ENCODE peak calls at places on chromosomes 11 and 22, in eight cellular contexts. P is OCI-LY7, M is adrenal gland, U is thoracic aorta, Q is stomach, N is tibial nerve, E is transverse colon, D is PC-3. C is an unnamed sample. For H3K4me1, the result is how much of the 10 kb centered on the place peaks cover.

GRCh38 chr11:123544631-123545375 is 109.6 kb downstream of the SCN3B start:
- DNase-seq in P (no peak), M (peak), U (no peak), Q (no peak), N (no peak), E (no peak), D (no peak), C (no peak)

GRCh38 chr11:58923300-58923788 is 15.9 kb upstream of the GLYATL1 start:
- DNase-seq in P (peak), M (no peak), U (no peak), Q (no peak), N (no peak), E (peak), D (peak), C (peak)

GRCh38 chr11:65920035-65920802 is 993 bp downstream of the DRAP1 start:
- DNase-seq in P (no peak), M (peak), U (no peak), Q (no peak), N (no peak), E (peak), D (peak), C (no peak)

GRCh38 chr22:22110548-22111266 is 128.1 kb upstream of the TOP3B start:
- DNase-seq in P (peak), M (peak), U (no peak), Q (no peak), N (no peak), E (peak), D (peak), C (peak)

GRCh38 chr11:62921573-62922188 is 518 bp upstream of the CHRM1 start:
- DNase-seq in P (no peak), M (no peak), U (no peak), Q (peak), N (no peak), E (peak), D (peak), C (no peak)

GRCh38 chr11:59754859-59755700 is at the start of gene STX3:
- DNase-seq in P (peak), M (peak), U (no peak), Q (peak), N (peak), E (peak), D (peak), C (peak)

GRCh38 chr22:34493471-34493870 is 572.5 kb upstream of the ISX start:
- DNase-seq in P (no peak), M (no peak), U (no peak), Q (no peak), N (no peak), E (no peak), D (no peak), C (no peak)

GRCh38 chr11:15692739-15693138 is 578.0 kb downstream of the INSC start:
- DNase-seq in P (no peak), M (no peak), U (no peak), Q (no peak), N (no peak), E (no peak), D (no peak), C (peak)

GRCh38 chr11:43823851-43824250 is 56.8 kb upstream of the ALKBH3 start:
- DNase-seq in P (no peak), M (no peak), U (no peak), Q (no peak), N (no peak), E (no peak), D (no peak), C (no peak)

GRCh38 chr11:18243783-18244362 is 4.6 kb downstream of the SAA2 start:
- DNase-seq in P (peak), M (peak), U (no peak), Q (peak), N (peak), E (peak), D (peak), C (peak)

GRCh38 chr11:69949327-69949726 is 128.8 kb upstream of the ANO1 start:
- DNase-seq in P (no peak), M (no peak), U (peak), Q (peak), N (no peak), E (no peak), D (peak), C (peak)
- H3K4me1 ChIP-seq in P (under half), M (under half), U (under half), Q (under half), N (under half), E (under half), D (under half), C (under half)

DNA sequence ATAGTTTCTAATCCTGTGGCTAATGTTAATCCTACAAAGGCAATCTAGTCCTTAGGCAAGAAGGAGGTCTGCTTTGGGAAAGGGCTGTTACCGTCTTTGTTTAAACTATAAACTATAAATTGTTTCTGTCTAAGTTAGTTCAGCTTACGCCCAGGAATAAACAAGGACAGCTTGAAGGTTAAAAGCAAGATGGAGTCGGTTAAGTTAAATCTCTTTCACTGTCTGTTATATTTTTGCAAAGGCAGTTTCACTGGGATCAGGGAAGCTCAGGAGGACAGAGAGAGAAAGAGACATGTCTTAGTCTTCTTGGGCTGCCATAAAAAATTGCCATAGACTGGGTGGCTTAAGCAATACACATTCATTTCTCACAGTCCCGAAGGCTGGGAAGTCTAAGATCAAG is 27.6 kb upstream of the CEP295 start:
- DNase-seq in P (no peak), M (no peak), U (no peak), Q (no peak), N (no peak), E (no peak), D (no peak), C (no peak)
- H3K27ac ChIP-seq in P (no peak), M (no peak), U (no peak), Q (no peak), N (no peak), E (no peak), D (no peak), C (no peak)

GRCh38 chr11:70464509-70465361 is 66.4 kb downstream of the CTTN start:
- DNase-seq in P (no peak), M (no peak), U (no peak), Q (no peak), N (no peak), E (no peak), D (no peak), C (no peak)

GRCh38 chr11:70467196-70468085 is 69.1 kb downstream of the CTTN start:
- DNase-seq in P (peak), M (peak), U (peak), Q (peak), N (peak), E (peak), D (peak), C (no peak)

GRCh38 chr11:70468256-70469230 is 70.2 kb downstream of the CTTN start:
- DNase-seq in P (no peak), M (no peak), U (no peak), Q (no peak), N (no peak), E (no peak), D (peak), C (no peak)

GRCh38 chr11:70466154-70466553 is 67.8 kb downstream of the CTTN start:
- DNase-seq in P (no peak), M (no peak), U (no peak), Q (no peak), N (no peak), E (no peak), D (peak), C (no peak)

GRCh38 chr11:70466596-70466995 is 68.3 kb downstream of the CTTN start:
- DNase-seq in P (no peak), M (no peak), U (no peak), Q (no peak), N (no peak), E (no peak), D (no peak), C (no peak)
- H3K4me1 ChIP-seq in P (under half), M (under half), U (under half), Q (under half), N (under half), E (under half), D (under half), C (under half)

DNA sequence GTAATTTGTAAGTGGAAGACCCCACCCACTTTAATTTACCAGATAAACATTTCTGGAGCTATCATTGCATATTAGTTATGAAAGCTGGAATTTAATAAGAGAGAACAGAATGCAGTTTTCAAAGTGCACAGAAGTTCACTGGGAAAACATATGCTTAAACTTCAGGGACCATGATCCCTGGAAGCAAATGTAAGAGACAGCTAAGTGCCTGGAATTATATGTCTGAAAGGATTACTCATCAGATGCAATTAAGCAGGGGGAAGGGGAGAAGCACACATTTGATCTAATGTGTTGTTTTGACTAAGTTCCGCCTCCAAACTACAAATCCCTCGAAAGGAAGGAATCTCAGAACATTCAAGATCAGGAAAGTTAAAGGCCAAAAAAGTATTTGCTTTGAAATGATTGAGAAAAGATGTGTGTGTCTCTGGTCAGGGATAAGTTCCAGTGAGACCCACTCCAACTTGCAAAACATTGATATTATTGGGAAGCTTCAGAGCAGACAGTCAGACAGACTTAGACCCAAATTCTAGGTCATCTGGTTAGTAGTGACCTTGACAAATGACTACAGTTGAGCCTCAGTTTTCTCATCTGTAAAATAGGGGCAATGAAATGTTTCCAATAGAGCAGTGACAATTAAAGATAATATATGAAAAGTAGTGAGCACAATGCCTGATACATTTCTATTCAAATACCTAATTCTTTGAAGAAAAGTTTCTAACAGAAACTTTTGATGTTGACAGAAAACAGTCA is 147.6 kb downstream of the ME3 start:
- DNase-seq in P (no peak), M (no peak), U (no peak), Q (no peak), N (no peak), E (no peak), D (peak), C (peak)
- H3K27ac ChIP-seq in P (no peak), M (no peak), U (peak), Q (no peak), N (no peak), E (peak), D (peak), C (peak)

DNA sequence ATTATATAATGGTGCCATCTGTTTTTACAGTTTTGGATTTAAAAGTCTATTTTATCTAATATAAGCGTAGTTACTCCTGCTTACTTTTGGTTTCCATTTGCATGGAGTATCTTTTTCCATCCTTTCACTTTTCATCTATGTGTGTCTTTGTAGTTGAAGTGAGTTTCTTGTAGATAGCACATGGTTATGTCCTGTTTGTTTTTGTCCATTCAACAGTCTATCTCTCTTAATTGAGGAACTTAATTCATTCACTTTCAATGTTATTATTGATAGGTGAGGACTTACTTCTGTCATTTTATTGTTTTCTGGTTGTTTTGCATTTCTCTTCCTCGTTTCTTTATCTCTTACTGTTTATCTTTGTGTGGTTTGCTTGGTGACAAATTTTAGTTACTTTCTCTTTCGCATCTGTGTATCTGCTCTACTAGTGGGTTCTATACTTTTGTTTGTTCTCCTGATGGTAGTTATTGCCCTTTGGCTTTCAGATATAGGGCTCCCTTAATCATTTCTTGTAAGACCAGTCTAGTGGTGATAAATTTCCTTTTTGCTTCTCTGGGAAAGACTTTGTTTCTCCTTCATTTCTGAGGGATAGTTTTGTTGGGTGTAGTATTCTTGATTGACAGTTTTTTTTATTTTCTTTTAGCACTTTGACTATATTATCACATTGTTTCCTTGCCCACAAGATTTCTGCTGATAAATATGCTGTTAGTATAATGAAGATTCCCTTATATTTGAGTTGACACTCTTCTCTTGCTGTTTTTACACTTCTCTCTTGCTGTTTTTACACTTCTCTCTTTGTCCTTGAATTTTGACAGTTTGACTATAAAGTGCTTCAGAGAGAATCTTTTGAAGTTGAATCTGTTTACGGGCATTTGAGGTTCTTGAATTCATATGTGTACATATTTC is 9.0 kb upstream of the RAG1 start:
- DNase-seq in P (no peak), M (no peak), U (no peak), Q (no peak), N (no peak), E (no peak), D (no peak), C (no peak)
- H3K4me1 ChIP-seq in P (under half), M (under half), U (under half), Q (under half), N (under half), E (under half), D (under half), C (under half)

GRCh38 chr11:29293825-29294224 is 723.0 kb downstream of the KCNA4 start:
- DNase-seq in P (no peak), M (no peak), U (no peak), Q (no peak), N (no peak), E (no peak), D (peak), C (peak)
- H3K27ac ChIP-seq in P (no peak), M (no peak), U (no peak), Q (no peak), N (no peak), E (no peak), D (peak), C (peak)

DNA sequence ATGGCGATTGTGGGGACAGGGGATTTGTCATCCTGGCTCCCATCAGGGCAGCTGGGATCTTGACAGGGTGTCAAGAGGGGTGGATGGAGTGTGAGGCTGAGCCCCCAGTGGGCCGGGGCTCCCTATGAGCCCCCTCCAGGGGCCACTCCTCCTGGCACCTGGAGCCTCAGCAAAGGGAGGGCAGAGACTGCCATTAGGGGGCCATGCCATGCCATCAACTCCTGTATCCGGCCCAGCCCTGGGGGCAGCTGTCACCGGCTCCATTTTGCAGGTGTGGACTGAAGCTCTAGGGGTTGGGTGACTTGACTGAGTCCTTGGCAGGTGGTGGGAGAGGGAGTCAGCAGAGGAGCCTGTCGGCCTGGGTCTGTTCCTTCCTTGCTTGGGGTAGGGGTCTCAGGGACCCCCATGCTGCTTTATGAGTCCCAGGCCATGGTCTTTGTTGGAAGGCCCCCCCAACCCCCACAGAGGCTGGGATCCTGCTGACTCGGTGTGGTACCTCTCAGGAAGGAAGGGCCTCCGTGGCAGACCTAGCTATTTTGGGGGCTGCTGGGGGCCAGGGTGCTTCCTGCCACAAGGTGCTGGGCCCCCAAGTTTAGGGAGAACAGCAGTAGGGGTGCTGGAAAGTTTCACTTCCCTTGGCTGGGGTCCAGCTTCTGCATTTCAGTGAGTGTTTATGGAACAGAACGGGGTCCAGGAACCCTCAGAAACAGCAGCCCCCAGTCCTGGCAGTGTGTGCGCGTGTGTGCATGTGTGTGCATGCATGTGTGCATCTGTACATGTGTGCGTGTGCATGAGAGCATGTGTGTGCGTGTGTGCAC is 1.5 kb downstream of the ACY3 start:
- DNase-seq in P (peak), M (no peak), U (no peak), Q (no peak), N (peak), E (no peak), D (no peak), C (no peak)
- H3K4me1 ChIP-seq in P (half or more), M (under half), U (under half), Q (under half), N (under half), E (under half), D (under half), C (under half)

DNA sequence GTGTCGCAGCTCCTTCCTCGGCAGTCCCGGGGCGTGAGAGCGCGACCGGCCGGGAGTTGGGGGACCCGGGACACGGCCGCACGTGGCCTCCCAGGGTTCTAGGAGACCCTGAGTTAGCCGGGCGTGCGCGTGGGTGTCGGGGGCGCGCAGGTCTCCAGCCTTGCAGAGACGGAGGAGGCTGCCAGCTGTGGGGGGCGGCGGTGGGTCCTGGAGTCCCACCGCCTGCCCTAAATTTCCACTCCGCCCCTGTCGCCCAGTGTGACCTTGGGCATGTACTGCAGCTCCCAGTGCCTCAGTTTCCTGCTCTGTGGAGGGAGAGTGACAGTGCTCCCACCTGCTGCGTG is 18.8 kb downstream of the RRP7A start:
- DNase-seq in P (no peak), M (no peak), U (no peak), Q (no peak), N (no peak), E (no peak), D (no peak), C (no peak)
- H3K27ac ChIP-seq in P (no peak), M (no peak), U (no peak), Q (peak), N (no peak), E (peak), D (no peak), C (no peak)

GRCh38 chr11:10803676-10804075 is 5.0 kb downstream of the EIF4G2 start:
- DNase-seq in P (no peak), M (no peak), U (no peak), Q (no peak), N (no peak), E (no peak), D (no peak), C (no peak)

GRCh38 chr11:10797561-10797960 is 11.2 kb downstream of the EIF4G2 start:
- DNase-seq in P (no peak), M (no peak), U (no peak), Q (no peak), N (no peak), E (no peak), D (no peak), C (no peak)

GRCh38 chr11:10796191-10796590 is 12.5 kb downstream of the EIF4G2 start:
- DNase-seq in P (no peak), M (no peak), U (no peak), Q (no peak), N (no peak), E (no peak), D (no peak), C (no peak)

GRCh38 chr11:10798330-10798980 is 10.3 kb downstream of the EIF4G2 start:
- DNase-seq in P (no peak), M (no peak), U (no peak), Q (no peak), N (no peak), E (no peak), D (no peak), C (no peak)

GRCh38 chr11:10800292-10800691 is 8.4 kb downstream of the EIF4G2 start:
- DNase-seq in P (no peak), M (no peak), U (no peak), Q (no peak), N (no peak), E (no peak), D (no peak), C (no peak)
- H3K4me1 ChIP-seq in P (under half), M (under half), U (under half), Q (under half), N (under half), E (under half), D (under half), C (under half)